ENCODE peak calls at places on chromosomes 2 and 18, in four cellular contexts. One of them, this sample, is unnamed.
A peak's percentile ranks its signal among the peaks of the same experiment; 100 is the strongest.

GRCh38 chr18:32389868-32390267 is 80.8 kb downstream of the GAREM1 start:
- DNase-seq in HepG2: no peak
- DNase-seq in K562: no peak
- DNase-seq in GM12878: no peak
- DNase-seq in this sample: no peak

GRCh38 chr2:171706152-171706803 is 19.0 kb downstream of the DYNC1I2 start:
- DNase-seq in HepG2: peak; percentile 34
- DNase-seq in K562: peak; percentile 21
- DNase-seq in GM12878: no peak
- DNase-seq in this sample: no peak

GRCh38 chr2:70527447-70528080 is 26.1 kb downstream of the TGFA start:
- DNase-seq in HepG2: no peak
- DNase-seq in K562: no peak
- DNase-seq in GM12878: no peak
- DNase-seq in this sample: no peak

GRCh38 chr2:29700560-29700959 is 220.8 kb downstream of the ALK start:
- DNase-seq in HepG2: no peak
- DNase-seq in K562: no peak
- DNase-seq in GM12878: no peak
- DNase-seq in this sample: no peak

GRCh38 chr2:172613610-172614231 is 57.8 kb downstream of the PDK1 start:
- DNase-seq in HepG2: no peak
- DNase-seq in K562: no peak
- DNase-seq in GM12878: no peak
- DNase-seq in this sample: no peak

GRCh38 chr2:232237460-232237859 is 141.1 kb upstream of the ALPP start:
- DNase-seq in HepG2: no peak
- DNase-seq in K562: no peak
- DNase-seq in GM12878: no peak
- DNase-seq in this sample: no peak

GRCh38 chr2:2787301-2787907 is 456.3 kb upstream of the MYT1L start:
- DNase-seq in HepG2: no peak
- DNase-seq in K562: no peak
- DNase-seq in GM12878: no peak
- DNase-seq in this sample: peak; percentile 26

GRCh38 chr2:66567742-66568141 is 132.8 kb downstream of the MEIS1 start:
- DNase-seq in HepG2: no peak
- DNase-seq in K562: no peak
- DNase-seq in GM12878: no peak
- DNase-seq in this sample: no peak

GRCh38 chr2:219441451-219442205 is 7.0 kb downstream of the SPEG start:
- DNase-seq in HepG2: no peak
- DNase-seq in K562: peak; percentile 94
- DNase-seq in GM12878: no peak
- DNase-seq in this sample: peak; percentile 62

DNA sequence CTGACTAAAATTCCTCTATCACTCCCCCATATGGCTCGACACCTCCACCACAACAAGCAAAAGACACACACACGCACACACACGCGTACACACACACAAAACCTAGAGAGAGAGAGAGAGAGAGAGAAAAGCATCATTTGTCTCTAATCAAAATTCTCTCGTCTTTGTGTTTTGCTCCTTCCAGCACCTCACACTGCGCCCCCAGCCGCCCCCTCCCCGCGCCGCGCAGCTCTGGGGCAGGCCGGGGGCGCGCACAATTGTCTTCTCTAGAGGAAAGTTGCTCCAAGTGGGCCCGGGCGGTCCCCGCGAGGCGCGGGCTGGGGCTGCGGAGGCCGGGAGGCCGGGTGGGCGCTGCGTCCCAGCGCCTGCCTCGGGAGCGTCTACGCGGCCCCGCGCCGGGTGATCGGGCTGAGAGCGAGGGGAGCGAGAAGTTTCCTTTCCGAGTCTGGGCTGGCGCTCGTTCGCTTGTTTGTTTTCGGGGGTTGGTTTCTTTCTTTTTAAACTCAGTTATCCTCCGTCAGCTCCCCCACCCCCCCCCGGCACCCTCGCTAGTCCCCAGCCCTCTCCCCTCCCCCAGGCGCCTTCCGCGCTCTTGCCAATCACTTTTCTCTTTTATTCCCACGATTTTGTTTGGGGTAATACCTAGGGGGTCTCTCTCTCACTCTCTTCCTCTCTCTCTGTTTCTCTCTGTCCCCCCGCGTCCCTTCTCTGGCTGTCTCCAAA is 4.1 kb downstream of the ZEB2 start:
- DNase-seq in HepG2: no peak
- DNase-seq in K562: peak; percentile 49
- DNase-seq in GM12878: no peak
- DNase-seq in this sample: no peak
- TF ChIP-seq NR2C2 in HepG2: no peak
- TF ChIP-seq NR2C2 in K562: no peak
- TF ChIP-seq NR2C2 in GM12878: no peak
- TF ChIP-seq NR2C2 in this sample: no peak

DNA sequence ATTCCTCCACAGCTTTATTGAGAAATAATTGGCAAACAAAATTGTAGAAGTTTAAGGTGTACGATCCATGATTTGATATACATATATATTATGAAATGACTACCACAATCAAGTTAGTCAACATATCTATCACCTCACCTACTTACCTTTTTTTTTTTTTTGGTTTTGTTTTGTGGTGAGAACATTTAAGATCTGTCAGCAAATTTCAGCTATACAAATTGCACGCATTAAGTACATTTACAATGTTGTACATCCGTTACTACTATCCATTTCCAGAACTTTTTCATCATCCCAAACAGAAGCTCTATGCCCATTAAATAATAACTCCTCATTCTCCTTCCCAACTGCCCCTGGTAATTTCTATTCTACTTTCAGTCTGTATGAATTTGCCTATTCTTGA is 37.4 kb upstream of the ADCYAP1 start:
- DNase-seq in HepG2: no peak
- DNase-seq in K562: no peak
- DNase-seq in GM12878: no peak
- DNase-seq in this sample: no peak
- TF ChIP-seq NR2C2 in HepG2: no peak
- TF ChIP-seq NR2C2 in K562: no peak
- TF ChIP-seq NR2C2 in GM12878: no peak
- TF ChIP-seq NR2C2 in this sample: no peak

DNA sequence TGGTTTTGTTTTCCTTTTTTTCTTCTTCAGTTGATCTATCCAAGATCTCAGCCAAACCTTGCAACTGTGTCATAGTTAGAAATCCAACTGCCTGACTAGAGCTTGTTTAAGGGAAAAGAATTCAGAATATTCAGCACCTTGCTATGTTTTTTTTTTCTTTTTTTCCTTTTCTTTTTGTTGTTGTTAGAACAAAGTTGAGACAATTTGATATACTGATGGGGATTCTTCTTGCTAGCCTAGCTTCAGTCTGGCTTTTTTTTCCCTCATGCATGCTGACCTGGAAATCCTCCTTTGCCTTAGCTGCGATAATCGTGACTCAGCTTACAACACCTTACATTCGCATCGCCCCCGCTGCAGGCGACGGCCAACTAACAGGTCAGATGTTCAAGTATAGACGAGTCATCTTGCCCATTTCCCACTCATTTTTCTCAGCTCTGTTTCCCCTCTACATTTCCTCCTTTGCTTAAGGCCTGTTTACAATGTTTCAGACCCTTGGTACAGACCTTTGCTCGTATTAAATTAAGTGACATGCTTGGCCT is 487.2 kb upstream of the RAB12 start:
- DNase-seq in HepG2: no peak
- DNase-seq in K562: peak; percentile 8
- DNase-seq in GM12878: no peak
- DNase-seq in this sample: no peak
- TF ChIP-seq NR2C2 in HepG2: no peak
- TF ChIP-seq NR2C2 in K562: no peak
- TF ChIP-seq NR2C2 in GM12878: no peak
- TF ChIP-seq NR2C2 in this sample: no peak

DNA sequence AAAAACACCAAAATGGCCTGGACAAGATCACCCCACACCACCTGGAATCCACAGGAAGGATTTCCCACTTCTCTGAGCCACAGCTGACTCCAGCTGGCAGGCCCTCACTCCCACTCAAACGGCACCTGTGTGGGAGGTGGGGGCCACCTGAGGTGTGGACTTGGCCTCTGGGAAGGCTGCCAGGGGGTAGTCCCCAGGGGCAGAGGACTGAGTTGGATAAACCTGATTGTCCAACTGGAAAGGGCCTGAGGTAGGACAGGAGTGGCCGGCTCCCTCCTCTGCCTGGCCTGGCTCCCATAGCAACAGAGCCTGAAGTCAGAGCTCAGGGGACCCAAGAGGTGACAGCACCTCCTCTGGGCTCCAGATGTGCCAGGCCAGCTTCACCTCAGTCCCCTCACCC is 300.2 kb downstream of the CELF4 start:
- DNase-seq in HepG2: no peak
- DNase-seq in K562: no peak
- DNase-seq in GM12878: no peak
- DNase-seq in this sample: no peak
- TF ChIP-seq NR2C2 in HepG2: no peak
- TF ChIP-seq NR2C2 in K562: no peak
- TF ChIP-seq NR2C2 in GM12878: no peak
- TF ChIP-seq NR2C2 in this sample: no peak

DNA sequence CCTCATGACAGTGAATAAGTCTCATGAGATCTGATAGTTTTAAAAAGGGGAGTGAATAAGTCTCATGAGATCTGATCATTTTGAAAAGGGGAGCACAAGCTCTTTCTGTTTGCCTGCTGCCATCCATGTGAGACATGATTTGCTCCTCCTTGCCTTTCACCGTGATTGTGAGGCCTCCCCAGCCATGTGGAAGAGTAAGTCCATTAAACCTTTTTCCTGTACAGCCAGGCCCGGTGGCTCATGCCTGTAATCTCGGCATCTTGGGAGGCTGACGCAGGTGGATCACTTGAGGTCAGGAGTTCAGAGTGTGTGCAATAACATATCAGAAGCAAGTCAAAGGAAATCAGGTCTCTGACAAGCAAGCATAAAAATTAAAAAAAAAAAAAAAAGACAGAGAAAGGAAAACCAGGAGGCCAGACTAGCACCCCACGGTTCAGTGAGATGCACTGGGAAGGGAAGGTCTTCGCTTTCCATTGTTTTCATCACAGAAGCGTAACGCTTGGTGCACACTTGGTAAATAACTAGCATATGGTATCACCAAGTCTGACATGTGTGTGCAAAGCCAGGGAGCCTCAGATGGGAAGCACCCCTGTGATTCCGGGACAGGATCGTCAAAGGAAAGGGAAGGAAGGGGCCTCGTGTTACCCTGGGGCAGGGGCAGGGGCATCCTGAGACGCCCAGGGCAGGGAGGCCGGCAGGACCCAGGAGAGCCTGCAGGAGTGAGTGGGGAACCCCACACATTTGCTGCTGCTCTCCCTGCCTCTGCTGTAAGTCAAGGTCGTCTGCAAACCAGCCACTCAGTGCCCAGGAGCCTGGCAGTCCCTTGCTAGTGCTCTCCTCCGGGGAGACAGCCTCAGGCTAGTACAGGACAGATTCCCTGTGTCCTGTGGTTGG is 192.8 kb downstream of the NDUFA10 start:
- DNase-seq in HepG2: no peak
- DNase-seq in K562: no peak
- DNase-seq in GM12878: no peak
- DNase-seq in this sample: no peak
- TF ChIP-seq NR2C2 in HepG2: no peak
- TF ChIP-seq NR2C2 in K562: no peak
- TF ChIP-seq NR2C2 in GM12878: no peak
- TF ChIP-seq NR2C2 in this sample: no peak

DNA sequence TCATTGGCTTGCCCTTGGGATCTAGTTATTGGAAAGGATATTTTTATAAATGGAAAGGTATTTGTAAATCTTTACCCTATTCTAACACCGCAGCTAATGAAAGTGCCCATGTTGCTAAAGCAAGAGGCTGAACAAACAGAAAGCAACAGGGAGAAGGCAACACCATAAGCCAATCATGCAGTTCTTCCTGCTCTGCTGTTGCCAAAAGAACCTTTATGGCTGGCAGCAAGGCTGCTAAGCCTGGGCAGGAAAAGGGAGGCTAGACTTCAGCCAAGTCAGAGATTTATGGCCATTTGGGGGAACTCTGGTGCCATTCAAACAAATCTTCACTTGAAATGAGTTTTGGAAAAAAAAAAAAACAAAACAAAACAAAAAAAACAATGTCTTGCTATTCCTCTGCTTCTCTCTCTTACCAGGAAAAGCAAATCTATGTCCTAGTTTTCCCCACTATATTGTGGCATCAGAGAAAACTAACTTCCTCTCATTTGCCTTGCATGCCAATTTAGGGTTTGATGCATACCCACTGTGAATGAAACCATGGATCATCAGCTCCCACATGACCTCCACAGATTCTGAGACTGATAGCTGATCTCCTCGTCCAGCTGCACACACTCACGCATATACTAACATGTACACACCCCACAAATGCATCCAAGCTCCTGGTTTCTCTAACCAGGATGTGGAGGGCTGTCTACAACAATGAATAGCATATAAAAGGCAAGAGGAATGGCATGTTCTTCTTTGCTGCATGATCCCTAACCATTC is 179.3 kb downstream of the C1D start:
- DNase-seq in HepG2: no peak
- DNase-seq in K562: no peak
- DNase-seq in GM12878: no peak
- DNase-seq in this sample: no peak
- TF ChIP-seq NR2C2 in HepG2: no peak
- TF ChIP-seq NR2C2 in K562: no peak
- TF ChIP-seq NR2C2 in GM12878: no peak
- TF ChIP-seq NR2C2 in this sample: no peak

DNA sequence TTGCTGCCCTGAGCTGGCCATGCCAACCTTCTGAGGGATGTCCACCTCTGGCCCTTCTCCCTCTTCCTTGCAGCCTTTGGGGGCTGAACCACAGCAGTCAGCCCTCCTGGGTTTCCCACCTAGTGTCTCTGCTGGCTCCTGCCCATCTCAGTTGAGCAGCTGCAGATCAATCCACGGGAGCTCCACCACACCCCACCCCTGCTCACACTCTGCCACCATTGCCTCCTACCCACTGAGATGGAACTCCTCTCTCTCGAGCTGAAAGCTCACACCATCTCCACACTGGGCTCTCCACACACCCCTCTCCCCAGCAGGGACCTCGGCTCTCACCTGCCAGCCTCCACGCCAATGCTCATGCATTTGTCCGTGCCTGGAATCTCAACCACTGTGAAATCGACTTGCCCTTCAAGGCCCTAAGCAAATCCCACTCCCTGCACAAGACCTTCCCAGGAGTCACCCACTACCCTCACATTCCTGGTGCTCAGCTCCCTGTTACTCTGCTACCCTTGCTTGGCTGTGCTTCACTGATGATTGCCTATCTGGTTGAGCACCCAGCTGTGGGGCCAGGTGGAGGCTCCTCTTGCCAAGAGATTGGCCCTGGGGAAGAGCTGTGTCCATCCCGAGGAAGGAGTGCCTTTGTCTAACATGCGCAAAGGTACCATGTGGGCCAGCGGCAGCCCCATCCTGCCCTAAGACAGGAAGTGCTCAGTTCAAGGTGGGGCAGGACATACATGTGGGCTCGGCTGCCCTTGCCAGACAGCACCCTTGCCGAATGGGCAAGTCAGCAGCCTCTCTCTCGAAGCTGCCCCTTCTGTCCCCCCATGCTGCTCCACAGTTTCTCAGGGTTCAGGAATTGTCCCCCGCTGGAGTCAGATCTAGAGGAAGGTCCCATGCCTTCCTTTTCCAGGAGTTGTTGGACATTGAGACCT is 208.7 kb downstream of the CYP26B1 start:
- DNase-seq in HepG2: no peak
- DNase-seq in K562: no peak
- DNase-seq in GM12878: no peak
- DNase-seq in this sample: no peak
- TF ChIP-seq NR2C2 in HepG2: no peak
- TF ChIP-seq NR2C2 in K562: no peak
- TF ChIP-seq NR2C2 in GM12878: no peak
- TF ChIP-seq NR2C2 in this sample: no peak

This sample was measured in WTC11.